ENCODE peak calls at places on chromosomes 4 and X, in eight cellular contexts. C, W, X, I, V, T, N and Q are unnamed samples.

GRCh38 chr4:32010221-32010620 is 1290.1 kb downstream of the PCDH7 start:
- DNase-seq in C (no peak), X (no peak), N (no peak), W (no peak), V (no peak), T (no peak), I (no peak), Q (no peak)

GRCh38 chrX:131332331-131332730 is 43.2 kb upstream of the IGSF1 start:
- DNase-seq in C (no peak), T (no peak), V (no peak), X (no peak), N (no peak), W (no peak), I (no peak), Q (no peak)

GRCh38 chr4:95095352-95095974 is 337.7 kb downstream of the BMPR1B start:
- DNase-seq in T (no peak), W (no peak), N (no peak), X (peak), V (peak), C (no peak), I (no peak), Q (no peak)

GRCh38 chr4:11232004-11232403 is 196.7 kb downstream of the HS3ST1 start:
- DNase-seq in N (no peak), C (no peak), T (no peak), W (no peak), I (no peak), V (no peak), X (no peak), Q (no peak)

GRCh38 chr4:73764513-73764912 is 24.1 kb downstream of the CXCL8 start:
- DNase-seq in V (no peak), X (no peak), C (no peak), I (no peak), T (no peak), W (no peak), N (no peak), Q (no peak)

GRCh38 chr4:187124311-187124710 is 400.7 kb upstream of the FAT1 start:
- DNase-seq in I (no peak), T (no peak), W (no peak), N (no peak), X (no peak), C (no peak), V (no peak), Q (no peak)

GRCh38 chrX:136779346-136779781 is 1.4 kb downstream of the ARHGEF6 start:
- DNase-seq in T (no peak), C (peak), I (no peak), W (no peak), X (no peak), V (no peak), N (no peak), Q (peak)

GRCh38 chrX:21840199-21840557 is 761 bp downstream of the MBTPS2 start:
- DNase-seq in N (no peak), W (no peak), V (no peak), X (no peak), C (no peak), T (no peak), I (no peak), Q (no peak)

GRCh38 chr4:90081432-90082195 is 45.6 kb upstream of the CCSER1 start:
- DNase-seq in C (no peak), X (no peak), I (no peak), T (no peak), N (no peak), W (no peak), V (no peak), Q (no peak)

GRCh38 chrX:132373610-132374009 is 115.2 kb downstream of the MBNL3 start:
- DNase-seq in N (no peak), I (no peak), V (no peak), T (no peak), W (no peak), X (no peak), C (no peak), Q (no peak)

GRCh38 chr4:138138774-138139173 is 103.4 kb downstream of the SLC7A11 start:
- DNase-seq in N (no peak), X (no peak), T (no peak), I (no peak), V (no peak), W (no peak), C (no peak), Q (no peak)

GRCh38 chr4:77599378-77599777 is 6.2 kb upstream of the CXCL13 start:
- DNase-seq in T (no peak), I (no peak), V (no peak), N (no peak), X (peak), C (no peak), W (no peak), Q (no peak)